ENCODE peak calls at places on chromosomes 3 and 15, in six cellular contexts. One of them, this sample, is unnamed. For H3K4me1, the result is how much of the 10 kb centered on the place peaks cover.

GRCh38 chr3:73148653-73149052 is 87.2 kb downstream of the EBLN2 start:
- DNase-seq in CD8-positive, alpha-beta T cell: no peak
- DNase-seq in psoas muscle: no peak
- DNase-seq in neural progenitor cell: no peak
- DNase-seq in heart right ventricle: no peak
- DNase-seq in Panc1: no peak
- DNase-seq in this sample: no peak

GRCh38 chr15:66252411-66253295 is 897 bp downstream of the MEGF11 start:
- DNase-seq in CD8-positive, alpha-beta T cell: peak
- DNase-seq in heart right ventricle: peak
- DNase-seq in Panc1: no peak
- DNase-seq in psoas muscle: peak
- DNase-seq in neural progenitor cell: peak
- DNase-seq in this sample: peak

GRCh38 chr3:131535596-131535995 is 32.8 kb upstream of the MRPL3 start:
- DNase-seq in neural progenitor cell: no peak
- DNase-seq in psoas muscle: no peak
- DNase-seq in heart right ventricle: no peak
- DNase-seq in Panc1: no peak
- DNase-seq in CD8-positive, alpha-beta T cell: no peak
- DNase-seq in this sample: no peak

GRCh38 chr3:25582242-25582641 is 82.5 kb downstream of the TOP2B start:
- DNase-seq in neural progenitor cell: no peak
- DNase-seq in heart right ventricle: no peak
- DNase-seq in CD8-positive, alpha-beta T cell: no peak
- DNase-seq in Panc1: no peak
- DNase-seq in psoas muscle: no peak
- DNase-seq in this sample: peak

GRCh38 chr15:66864871-66865281 is 162.8 kb downstream of the SMAD6 start:
- DNase-seq in neural progenitor cell: no peak
- DNase-seq in Panc1: no peak
- DNase-seq in psoas muscle: no peak
- DNase-seq in heart right ventricle: no peak
- DNase-seq in CD8-positive, alpha-beta T cell: no peak
- DNase-seq in this sample: no peak

GRCh38 chr3:170829873-170830272 is 40.1 kb downstream of the RPL22L1 start:
- DNase-seq in CD8-positive, alpha-beta T cell: no peak
- DNase-seq in Panc1: no peak
- DNase-seq in neural progenitor cell: no peak
- DNase-seq in heart right ventricle: no peak
- DNase-seq in psoas muscle: no peak
- DNase-seq in this sample: no peak

GRCh38 chr3:27056326-27056725 is 312.9 kb downstream of the NEK10 start:
- DNase-seq in Panc1: no peak
- DNase-seq in CD8-positive, alpha-beta T cell: no peak
- DNase-seq in heart right ventricle: no peak
- DNase-seq in psoas muscle: no peak
- DNase-seq in neural progenitor cell: no peak
- DNase-seq in this sample: no peak

GRCh38 chr3:12303532-12303931 is 14.7 kb downstream of the PPARG start:
- DNase-seq in heart right ventricle: no peak
- DNase-seq in neural progenitor cell: no peak
- DNase-seq in Panc1: no peak
- DNase-seq in CD8-positive, alpha-beta T cell: no peak
- DNase-seq in psoas muscle: no peak
- DNase-seq in this sample: peak

GRCh38 chr3:107241217-107241616 is 136.0 kb upstream of the CCDC54 start:
- DNase-seq in heart right ventricle: peak
- DNase-seq in neural progenitor cell: peak
- DNase-seq in Panc1: no peak
- DNase-seq in psoas muscle: peak
- DNase-seq in CD8-positive, alpha-beta T cell: no peak
- DNase-seq in this sample: peak

GRCh38 chr3:31252216-31253185 is 280.2 kb upstream of the STT3B start:
- DNase-seq in psoas muscle: no peak
- DNase-seq in neural progenitor cell: no peak
- DNase-seq in Panc1: no peak
- DNase-seq in CD8-positive, alpha-beta T cell: no peak
- DNase-seq in heart right ventricle: no peak
- DNase-seq in this sample: no peak

GRCh38 chr15:65916664-65917406 is 47.5 kb downstream of the RAB11A start:
- DNase-seq in neural progenitor cell: peak
- DNase-seq in heart right ventricle: peak
- DNase-seq in CD8-positive, alpha-beta T cell: no peak
- DNase-seq in Panc1: peak
- DNase-seq in psoas muscle: peak
- DNase-seq in this sample: peak

GRCh38 chr3:112437146-112438022 is 61.9 kb downstream of the BTLA start:
- DNase-seq in neural progenitor cell: peak
- DNase-seq in heart right ventricle: no peak
- DNase-seq in Panc1: peak
- DNase-seq in CD8-positive, alpha-beta T cell: no peak
- DNase-seq in psoas muscle: no peak
- DNase-seq in this sample: peak

GRCh38 chr3:159765860-159766294 is 222.8 kb upstream of the IL12A start:
- DNase-seq in CD8-positive, alpha-beta T cell: no peak
- DNase-seq in psoas muscle: no peak
- DNase-seq in Panc1: no peak
- DNase-seq in heart right ventricle: no peak
- DNase-seq in neural progenitor cell: no peak
- DNase-seq in this sample: peak
- H3K4me3 ChIP-seq in CD8-positive, alpha-beta T cell: no peak
- H3K4me3 ChIP-seq in psoas muscle: peak
- H3K4me3 ChIP-seq in Panc1: peak
- H3K4me3 ChIP-seq in heart right ventricle: peak
- H3K4me3 ChIP-seq in neural progenitor cell: peak
- H3K4me3 ChIP-seq in this sample: peak

GRCh38 chr3:149990423-149990953 is 19.8 kb upstream of the PFN2 start:
- DNase-seq in heart right ventricle: no peak
- DNase-seq in Panc1: no peak
- DNase-seq in neural progenitor cell: no peak
- DNase-seq in psoas muscle: no peak
- DNase-seq in CD8-positive, alpha-beta T cell: no peak
- DNase-seq in this sample: no peak

GRCh38 chr3:149989307-149989706 is 18.6 kb upstream of the PFN2 start:
- DNase-seq in CD8-positive, alpha-beta T cell: no peak
- DNase-seq in psoas muscle: no peak
- DNase-seq in Panc1: no peak
- DNase-seq in heart right ventricle: no peak
- DNase-seq in neural progenitor cell: no peak
- DNase-seq in this sample: no peak

DNA sequence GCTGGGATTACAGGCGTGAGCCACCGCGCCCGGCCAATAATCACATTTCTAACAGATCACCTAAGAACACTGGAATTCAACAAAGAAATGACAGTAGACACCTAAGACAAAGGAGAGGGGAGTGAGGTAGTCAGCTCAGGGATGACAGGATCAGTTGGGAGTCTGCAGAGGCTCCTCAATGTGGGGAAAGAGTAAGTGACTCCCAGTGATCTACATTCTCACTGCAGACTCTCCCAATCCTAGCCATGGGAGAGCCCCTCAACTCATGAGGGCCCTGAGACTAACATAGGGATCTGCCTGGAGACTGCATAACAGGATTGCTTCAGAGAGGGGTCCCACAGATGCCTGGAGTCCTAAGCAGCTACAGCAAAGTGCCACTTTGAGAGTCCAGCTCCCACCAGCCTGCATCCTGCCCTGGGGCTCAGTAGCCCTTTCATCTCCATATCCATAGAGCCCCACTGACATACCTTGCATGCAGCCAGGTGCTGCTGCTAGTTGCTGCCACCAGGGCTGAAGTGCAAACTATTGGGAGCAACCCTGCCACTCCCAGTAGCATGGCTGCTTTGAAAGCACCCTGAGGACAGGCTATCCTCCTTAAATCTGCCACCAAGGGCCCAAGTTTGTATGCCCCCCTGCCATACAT is 21.8 kb upstream of the PFN2 start:
- DNase-seq in neural progenitor cell: no peak
- DNase-seq in psoas muscle: no peak
- DNase-seq in heart right ventricle: no peak
- DNase-seq in Panc1: no peak
- DNase-seq in CD8-positive, alpha-beta T cell: no peak
- DNase-seq in this sample: no peak
- TF ChIP-seq CTCF in neural progenitor cell: no peak
- TF ChIP-seq CTCF in psoas muscle: no peak
- TF ChIP-seq CTCF in heart right ventricle: no peak
- TF ChIP-seq CTCF in Panc1: no peak
- TF ChIP-seq CTCF in CD8-positive, alpha-beta T cell: no peak
- TF ChIP-seq CTCF in this sample: no peak

GRCh38 chr3:185716436-185717090 is 108.3 kb downstream of the IGF2BP2 start:
- DNase-seq in heart right ventricle: no peak
- DNase-seq in CD8-positive, alpha-beta T cell: no peak
- DNase-seq in neural progenitor cell: no peak
- DNase-seq in psoas muscle: no peak
- DNase-seq in Panc1: no peak
- DNase-seq in this sample: no peak

GRCh38 chr3:185712337-185712736 is 112.5 kb downstream of the IGF2BP2 start:
- DNase-seq in psoas muscle: no peak
- DNase-seq in CD8-positive, alpha-beta T cell: no peak
- DNase-seq in Panc1: no peak
- DNase-seq in neural progenitor cell: no peak
- DNase-seq in heart right ventricle: no peak
- DNase-seq in this sample: no peak

GRCh38 chr3:185715091-185715490 is 109.8 kb downstream of the IGF2BP2 start:
- DNase-seq in Panc1: no peak
- DNase-seq in neural progenitor cell: peak
- DNase-seq in psoas muscle: no peak
- DNase-seq in heart right ventricle: no peak
- DNase-seq in CD8-positive, alpha-beta T cell: no peak
- DNase-seq in this sample: peak

GRCh38 chr3:185713015-185713414 is 111.8 kb downstream of the IGF2BP2 start:
- DNase-seq in neural progenitor cell: no peak
- DNase-seq in psoas muscle: no peak
- DNase-seq in heart right ventricle: no peak
- DNase-seq in Panc1: no peak
- DNase-seq in CD8-positive, alpha-beta T cell: no peak
- DNase-seq in this sample: no peak

GRCh38 chr3:185714085-185714484 is 110.8 kb downstream of the IGF2BP2 start:
- DNase-seq in neural progenitor cell: no peak
- DNase-seq in CD8-positive, alpha-beta T cell: no peak
- DNase-seq in Panc1: no peak
- DNase-seq in heart right ventricle: no peak
- DNase-seq in psoas muscle: no peak
- DNase-seq in this sample: no peak
- H3K4me1 ChIP-seq in neural progenitor cell: half or more
- H3K4me1 ChIP-seq in CD8-positive, alpha-beta T cell: under half
- H3K4me1 ChIP-seq in Panc1: under half
- H3K4me1 ChIP-seq in heart right ventricle: under half
- H3K4me1 ChIP-seq in psoas muscle: under half
- H3K4me1 ChIP-seq in this sample: under half

DNA sequence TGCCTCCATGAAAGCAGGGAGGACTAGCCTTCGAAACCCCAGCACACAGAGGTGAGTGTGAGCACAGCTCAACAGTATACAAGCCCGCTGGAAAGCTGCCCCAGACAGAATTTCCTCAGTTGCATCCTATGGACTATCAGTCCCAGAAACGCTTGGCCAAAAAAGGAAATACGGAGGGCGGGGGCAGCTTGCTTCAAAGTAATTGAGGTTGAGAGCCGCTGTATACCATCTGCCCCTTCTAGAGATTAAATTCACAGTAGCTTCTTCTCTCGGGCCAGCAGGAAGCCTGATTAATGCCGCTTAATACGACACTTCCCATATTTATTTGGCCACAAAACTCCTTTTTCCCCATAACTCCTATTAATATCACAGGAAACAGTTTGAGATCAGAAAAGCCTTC is 88.7 kb downstream of the LIPC start:
- DNase-seq in psoas muscle: no peak
- DNase-seq in heart right ventricle: no peak
- DNase-seq in CD8-positive, alpha-beta T cell: no peak
- DNase-seq in Panc1: no peak
- DNase-seq in neural progenitor cell: no peak
- DNase-seq in this sample: no peak
- H3K4me3 ChIP-seq in psoas muscle: no peak
- H3K4me3 ChIP-seq in heart right ventricle: no peak
- H3K4me3 ChIP-seq in CD8-positive, alpha-beta T cell: no peak
- H3K4me3 ChIP-seq in Panc1: no peak
- H3K4me3 ChIP-seq in neural progenitor cell: no peak
- H3K4me3 ChIP-seq in this sample: no peak

GRCh38 chr3:151421956-151422355 is 37.4 kb upstream of the P2RY12 start:
- DNase-seq in Panc1: no peak
- DNase-seq in CD8-positive, alpha-beta T cell: no peak
- DNase-seq in heart right ventricle: no peak
- DNase-seq in neural progenitor cell: no peak
- DNase-seq in psoas muscle: no peak
- DNase-seq in this sample: no peak
- TF ChIP-seq CTCF in Panc1: peak
- TF ChIP-seq CTCF in CD8-positive, alpha-beta T cell: no peak
- TF ChIP-seq CTCF in heart right ventricle: no peak
- TF ChIP-seq CTCF in neural progenitor cell: peak
- TF ChIP-seq CTCF in psoas muscle: no peak
- TF ChIP-seq CTCF in this sample: no peak

DNA sequence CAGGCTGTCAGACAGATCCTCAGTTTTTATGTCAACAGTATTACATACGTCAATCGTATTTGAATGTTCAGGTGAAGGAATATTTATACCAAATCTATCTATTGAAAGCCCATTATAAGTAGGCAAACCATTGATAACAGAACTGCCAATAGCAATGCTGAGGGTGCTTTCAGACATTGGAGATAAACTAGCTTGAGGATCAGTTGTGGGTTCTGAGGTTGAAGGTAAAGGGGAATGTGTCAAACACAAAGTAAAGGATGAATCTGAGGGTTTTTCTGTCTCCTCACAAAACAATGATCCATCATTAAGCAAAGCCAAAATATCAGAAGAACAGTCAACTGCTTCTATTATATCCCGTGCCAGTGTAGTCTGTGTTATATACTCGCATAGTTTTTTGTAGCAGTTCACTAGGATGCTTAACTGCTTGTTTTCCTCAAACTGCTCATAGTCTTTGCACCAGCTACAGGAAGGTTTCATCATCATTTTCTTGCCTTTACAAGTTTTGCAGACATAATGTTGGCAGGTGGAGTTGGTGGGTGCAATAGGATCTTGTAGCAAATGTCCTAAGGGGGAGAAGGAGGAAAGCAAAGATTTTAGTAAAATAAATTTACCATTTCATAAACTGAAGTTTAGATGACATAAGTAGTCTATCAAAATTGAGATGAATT is 43.8 kb downstream of the MSL2 start:
- DNase-seq in heart right ventricle: no peak
- DNase-seq in Panc1: no peak
- DNase-seq in CD8-positive, alpha-beta T cell: no peak
- DNase-seq in psoas muscle: no peak
- DNase-seq in neural progenitor cell: no peak
- DNase-seq in this sample: no peak
- H3K4me1 ChIP-seq in heart right ventricle: under half
- H3K4me1 ChIP-seq in Panc1: under half
- H3K4me1 ChIP-seq in CD8-positive, alpha-beta T cell: under half
- H3K4me1 ChIP-seq in psoas muscle: under half
- H3K4me1 ChIP-seq in neural progenitor cell: under half
- H3K4me1 ChIP-seq in this sample: under half